ENCODE peak calls at places on chromosomes 5 and 9, in eight cellular contexts. One of them, this sample, is unnamed.

GRCh38 chr9:35993976-35994720 is 36.2 kb upstream of the OR2S2 start:
- DNase-seq in NCI-H1436: no peak
- DNase-seq in GM19239: no peak
- DNase-seq in central memory CD8-positive, alpha-beta T cell: no peak
- DNase-seq in upper lobe of right lung: no peak
- DNase-seq in stimulated activated CD4-positive, alpha-beta T cell treated with anti-CD3 and anti-CD28 coated beads, Interleukin-12 subunit alpha, Interleukin-12 subunit beta, amount 100 ng/mL, for 4 hours: no peak
- DNase-seq in EL: no peak
- DNase-seq in CD8-positive, alpha-beta T cell: no peak
- DNase-seq in this sample: no peak

GRCh38 chr5:72510610-72511121 is 3.5 kb upstream of the ZNF366 start:
- DNase-seq in NCI-H1436: no peak
- DNase-seq in GM19239: no peak
- DNase-seq in central memory CD8-positive, alpha-beta T cell: no peak
- DNase-seq in upper lobe of right lung: no peak
- DNase-seq in stimulated activated CD4-positive, alpha-beta T cell treated with anti-CD3 and anti-CD28 coated beads, Interleukin-12 subunit alpha, Interleukin-12 subunit beta, amount 100 ng/mL, for 4 hours: no peak
- DNase-seq in EL: peak
- DNase-seq in CD8-positive, alpha-beta T cell: no peak
- DNase-seq in this sample: no peak

GRCh38 chr5:134507495-134507894 is 18.0 kb upstream of the JADE2 start:
- DNase-seq in NCI-H1436: no peak
- DNase-seq in GM19239: no peak
- DNase-seq in central memory CD8-positive, alpha-beta T cell: no peak
- DNase-seq in upper lobe of right lung: no peak
- DNase-seq in stimulated activated CD4-positive, alpha-beta T cell treated with anti-CD3 and anti-CD28 coated beads, Interleukin-12 subunit alpha, Interleukin-12 subunit beta, amount 100 ng/mL, for 4 hours: no peak
- DNase-seq in EL: no peak
- DNase-seq in CD8-positive, alpha-beta T cell: no peak
- DNase-seq in this sample: no peak

GRCh38 chr5:177607452-177608192 is 7.7 kb downstream of the B4GALT7 start:
- DNase-seq in NCI-H1436: no peak
- DNase-seq in GM19239: peak
- DNase-seq in central memory CD8-positive, alpha-beta T cell: peak
- DNase-seq in upper lobe of right lung: peak
- DNase-seq in stimulated activated CD4-positive, alpha-beta T cell treated with anti-CD3 and anti-CD28 coated beads, Interleukin-12 subunit alpha, Interleukin-12 subunit beta, amount 100 ng/mL, for 4 hours: peak
- DNase-seq in EL: peak
- DNase-seq in CD8-positive, alpha-beta T cell: peak
- DNase-seq in this sample: peak

GRCh38 chr5:176611435-176611834 is 1.5 kb upstream of the GPRIN1 start:
- DNase-seq in NCI-H1436: no peak
- DNase-seq in GM19239: peak
- DNase-seq in central memory CD8-positive, alpha-beta T cell: no peak
- DNase-seq in upper lobe of right lung: peak
- DNase-seq in stimulated activated CD4-positive, alpha-beta T cell treated with anti-CD3 and anti-CD28 coated beads, Interleukin-12 subunit alpha, Interleukin-12 subunit beta, amount 100 ng/mL, for 4 hours: peak
- DNase-seq in EL: peak
- DNase-seq in CD8-positive, alpha-beta T cell: peak
- DNase-seq in this sample: peak

GRCh38 chr5:87780831-87781760 is 368.4 kb upstream of the CCNH start:
- DNase-seq in NCI-H1436: peak
- DNase-seq in GM19239: peak
- DNase-seq in central memory CD8-positive, alpha-beta T cell: peak
- DNase-seq in upper lobe of right lung: peak
- DNase-seq in stimulated activated CD4-positive, alpha-beta T cell treated with anti-CD3 and anti-CD28 coated beads, Interleukin-12 subunit alpha, Interleukin-12 subunit beta, amount 100 ng/mL, for 4 hours: peak
- DNase-seq in EL: peak
- DNase-seq in CD8-positive, alpha-beta T cell: peak
- DNase-seq in this sample: peak

GRCh38 chr5:31827862-31828261 is 188.9 kb downstream of the PDZD2 start:
- DNase-seq in NCI-H1436: no peak
- DNase-seq in GM19239: no peak
- DNase-seq in central memory CD8-positive, alpha-beta T cell: no peak
- DNase-seq in upper lobe of right lung: no peak
- DNase-seq in stimulated activated CD4-positive, alpha-beta T cell treated with anti-CD3 and anti-CD28 coated beads, Interleukin-12 subunit alpha, Interleukin-12 subunit beta, amount 100 ng/mL, for 4 hours: no peak
- DNase-seq in EL: peak
- DNase-seq in CD8-positive, alpha-beta T cell: no peak
- DNase-seq in this sample: no peak

GRCh38 chr5:120655828-120656435 is 191.8 kb downstream of the PRR16 start:
- DNase-seq in NCI-H1436: no peak
- DNase-seq in GM19239: no peak
- DNase-seq in central memory CD8-positive, alpha-beta T cell: no peak
- DNase-seq in upper lobe of right lung: no peak
- DNase-seq in stimulated activated CD4-positive, alpha-beta T cell treated with anti-CD3 and anti-CD28 coated beads, Interleukin-12 subunit alpha, Interleukin-12 subunit beta, amount 100 ng/mL, for 4 hours: no peak
- DNase-seq in EL: peak
- DNase-seq in CD8-positive, alpha-beta T cell: no peak
- DNase-seq in this sample: peak

GRCh38 chr9:14170973-14171596 is 142.9 kb downstream of the NFIB start:
- DNase-seq in NCI-H1436: no peak
- DNase-seq in GM19239: no peak
- DNase-seq in central memory CD8-positive, alpha-beta T cell: no peak
- DNase-seq in upper lobe of right lung: no peak
- DNase-seq in stimulated activated CD4-positive, alpha-beta T cell treated with anti-CD3 and anti-CD28 coated beads, Interleukin-12 subunit alpha, Interleukin-12 subunit beta, amount 100 ng/mL, for 4 hours: no peak
- DNase-seq in EL: peak
- DNase-seq in CD8-positive, alpha-beta T cell: no peak
- DNase-seq in this sample: peak

This sample was measured in A673.